ENCODE peak calls at places on chromosomes 5 and 9, in five cellular contexts. N is CD8-positive, alpha-beta T cell; H is NCI-H2171; K is iPS-NIHi11; B is neuronal stem cell. O is an unnamed sample.

GRCh38 chr5:150670961-150671337 is 9.9 kb downstream of the MYOZ3 start:
- DNase-seq in N (no peak), K (no peak), B (no peak), H (no peak), O (no peak)

GRCh38 chr5:76715734-76716455 is at the start of gene F2R:
- DNase-seq in H (peak), K (peak), B (peak), N (peak), O (no peak)

GRCh38 chr9:81620009-81620405 is 69.3 kb downstream of the TLE1 start:
- DNase-seq in K (no peak), N (no peak), B (no peak), H (no peak), O (no peak)

GRCh38 chr9:128072144-128073021 is 4.4 kb downstream of the SLC25A25 start:
- DNase-seq in K (peak), B (no peak), N (peak), H (peak), O (peak)

GRCh38 chr5:181187500-181188213 is 17.3 kb downstream of the TRIM7 start:
- DNase-seq in H (no peak), B (peak), K (peak), N (no peak), O (no peak)

GRCh38 chr5:72326298-72326649 is 6.1 kb downstream of the PTCD2 start:
- DNase-seq in N (no peak), B (no peak), K (no peak), H (peak), O (no peak)

GRCh38 chr5:143968071-143968878 is 156.3 kb downstream of the HMHB1 start:
- DNase-seq in N (no peak), H (peak), B (peak), K (peak), O (peak)

GRCh38 chr5:160118349-160119141 is 705 bp downstream of the PWWP2A start:
- DNase-seq in H (peak), N (peak), B (no peak), K (peak), O (no peak)

GRCh38 chr5:92885950-92886349 is 695.1 kb downstream of the NR2F1-AS1 start:
- DNase-seq in N (no peak), H (no peak), K (peak), B (peak), O (no peak)

GRCh38 chr9:135551031-135551430 is 5.1 kb downstream of the OBP2A start:
- DNase-seq in N (no peak), H (no peak), B (no peak), K (no peak), O (no peak)

GRCh38 chr5:77379558-77380061 is 112.5 kb downstream of the WDR41 start:
- DNase-seq in N (no peak), H (no peak), B (no peak), K (no peak), O (no peak)

O was measured in NCI-H2029 treated with DMSO at 0.1 percent for 48 hours.